ENCODE peak calls at places on chromosomes 12 and 14, in eight cellular contexts. One of them, this sample, is unnamed. For H3K36me3, the result is how much of the 10 kb centered on the place peaks cover.

GRCh38 chr12:121403721-121404120 is 3.8 kb downstream of the RNF34 start:
- DNase-seq in MM.1S: no peak
- DNase-seq in neural progenitor cell: no peak
- DNase-seq in HCT116: no peak
- DNase-seq in GM23338: no peak
- DNase-seq in hepatocyte: no peak
- DNase-seq in GM23248: no peak
- DNase-seq in PC-3: no peak
- DNase-seq in this sample: no peak

GRCh38 chr12:100656806-100657205 is 83.3 kb downstream of the GAS2L3 start:
- DNase-seq in MM.1S: no peak
- DNase-seq in neural progenitor cell: peak
- DNase-seq in HCT116: no peak
- DNase-seq in GM23338: no peak
- DNase-seq in hepatocyte: no peak
- DNase-seq in GM23248: no peak
- DNase-seq in PC-3: no peak
- DNase-seq in this sample: no peak

GRCh38 chr12:130164931-130165330 is 2.7 kb downstream of the FZD10 start:
- DNase-seq in MM.1S: no peak
- DNase-seq in neural progenitor cell: peak
- DNase-seq in HCT116: no peak
- DNase-seq in GM23338: no peak
- DNase-seq in hepatocyte: no peak
- DNase-seq in GM23248: no peak
- DNase-seq in PC-3: no peak
- DNase-seq in this sample: no peak

GRCh38 chr12:89351489-89352241 is 636 bp downstream of the DUSP6 start:
- DNase-seq in MM.1S: peak
- DNase-seq in neural progenitor cell: no peak
- DNase-seq in HCT116: no peak
- DNase-seq in GM23338: no peak
- DNase-seq in hepatocyte: peak
- DNase-seq in GM23248: peak
- DNase-seq in PC-3: no peak
- DNase-seq in this sample: peak

GRCh38 chr14:68143341-68143807 is 323.8 kb downstream of the RAD51B start:
- DNase-seq in MM.1S: no peak
- DNase-seq in neural progenitor cell: no peak
- DNase-seq in HCT116: no peak
- DNase-seq in GM23338: no peak
- DNase-seq in hepatocyte: peak
- DNase-seq in GM23248: peak
- DNase-seq in PC-3: peak
- DNase-seq in this sample: no peak

GRCh38 chr14:104563191-104563741 is 16.3 kb upstream of the C14orf180 start:
- DNase-seq in MM.1S: no peak
- DNase-seq in neural progenitor cell: no peak
- DNase-seq in HCT116: no peak
- DNase-seq in GM23338: no peak
- DNase-seq in hepatocyte: no peak
- DNase-seq in GM23248: no peak
- DNase-seq in PC-3: no peak
- DNase-seq in this sample: no peak

GRCh38 chr12:69916541-69917270 is 91.7 kb downstream of the MYRFL start:
- DNase-seq in MM.1S: no peak
- DNase-seq in neural progenitor cell: no peak
- DNase-seq in HCT116: no peak
- DNase-seq in GM23338: no peak
- DNase-seq in hepatocyte: peak
- DNase-seq in GM23248: peak
- DNase-seq in PC-3: no peak
- DNase-seq in this sample: no peak

GRCh38 chr14:102314242-102315011 is 5.1 kb upstream of the ZNF839 start:
- DNase-seq in MM.1S: peak
- DNase-seq in neural progenitor cell: peak
- DNase-seq in HCT116: peak
- DNase-seq in GM23338: peak
- DNase-seq in hepatocyte: peak
- DNase-seq in GM23248: peak
- DNase-seq in PC-3: peak
- DNase-seq in this sample: peak

GRCh38 chr12:113102811-113103210 is 32.8 kb downstream of the RASAL1 start:
- DNase-seq in MM.1S: no peak
- DNase-seq in neural progenitor cell: no peak
- DNase-seq in HCT116: no peak
- DNase-seq in GM23338: no peak
- DNase-seq in hepatocyte: no peak
- DNase-seq in GM23248: no peak
- DNase-seq in PC-3: no peak
- DNase-seq in this sample: no peak

DNA sequence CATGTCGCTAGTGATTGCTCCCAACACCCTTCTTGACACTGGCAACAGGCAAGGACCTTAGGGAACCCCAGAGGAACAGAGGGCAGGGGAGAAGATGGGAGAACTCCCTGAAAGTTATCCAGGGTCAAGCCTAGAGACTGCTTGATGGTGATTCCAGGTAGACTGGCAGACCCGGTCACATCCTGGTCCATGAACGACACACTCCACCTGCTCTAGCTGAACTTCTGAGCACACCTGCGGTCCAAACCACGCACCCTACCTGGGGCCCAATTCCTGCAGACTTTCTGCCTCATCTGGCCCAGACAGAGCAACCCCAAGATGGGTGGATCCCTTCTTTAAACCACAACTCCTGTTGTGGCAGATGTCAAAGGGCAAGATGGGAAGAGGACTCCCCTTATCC is 34.2 kb downstream of the NCKAP5L start:
- DNase-seq in MM.1S: no peak
- DNase-seq in neural progenitor cell: no peak
- DNase-seq in HCT116: no peak
- DNase-seq in GM23338: no peak
- DNase-seq in hepatocyte: no peak
- DNase-seq in GM23248: no peak
- DNase-seq in PC-3: no peak
- DNase-seq in this sample: no peak
- H3K36me3 ChIP-seq in MM.1S: under half
- H3K36me3 ChIP-seq in neural progenitor cell: under half
- H3K36me3 ChIP-seq in HCT116: under half
- H3K36me3 ChIP-seq in GM23338: under half
- H3K36me3 ChIP-seq in hepatocyte: under half
- H3K36me3 ChIP-seq in GM23248: under half
- H3K36me3 ChIP-seq in PC-3: under half
- H3K36me3 ChIP-seq in this sample: under half

GRCh38 chr12:40031965-40032364 is 73.9 kb downstream of the SLC2A13 start:
- DNase-seq in MM.1S: no peak
- DNase-seq in neural progenitor cell: peak
- DNase-seq in HCT116: no peak
- DNase-seq in GM23338: no peak
- DNase-seq in hepatocyte: no peak
- DNase-seq in GM23248: no peak
- DNase-seq in PC-3: no peak
- DNase-seq in this sample: no peak

GRCh38 chr12:40034156-40034555 is 71.7 kb downstream of the SLC2A13 start:
- DNase-seq in MM.1S: no peak
- DNase-seq in neural progenitor cell: no peak
- DNase-seq in HCT116: no peak
- DNase-seq in GM23338: no peak
- DNase-seq in hepatocyte: no peak
- DNase-seq in GM23248: no peak
- DNase-seq in PC-3: no peak
- DNase-seq in this sample: no peak

GRCh38 chr12:40034712-40035111 is 71.2 kb downstream of the SLC2A13 start:
- DNase-seq in MM.1S: no peak
- DNase-seq in neural progenitor cell: no peak
- DNase-seq in HCT116: no peak
- DNase-seq in GM23338: peak
- DNase-seq in hepatocyte: no peak
- DNase-seq in GM23248: peak
- DNase-seq in PC-3: no peak
- DNase-seq in this sample: no peak

GRCh38 chr12:40033260-40033649 is 72.6 kb downstream of the SLC2A13 start:
- DNase-seq in MM.1S: peak
- DNase-seq in neural progenitor cell: peak
- DNase-seq in HCT116: no peak
- DNase-seq in GM23338: peak
- DNase-seq in hepatocyte: no peak
- DNase-seq in GM23248: no peak
- DNase-seq in PC-3: no peak
- DNase-seq in this sample: no peak

DNA sequence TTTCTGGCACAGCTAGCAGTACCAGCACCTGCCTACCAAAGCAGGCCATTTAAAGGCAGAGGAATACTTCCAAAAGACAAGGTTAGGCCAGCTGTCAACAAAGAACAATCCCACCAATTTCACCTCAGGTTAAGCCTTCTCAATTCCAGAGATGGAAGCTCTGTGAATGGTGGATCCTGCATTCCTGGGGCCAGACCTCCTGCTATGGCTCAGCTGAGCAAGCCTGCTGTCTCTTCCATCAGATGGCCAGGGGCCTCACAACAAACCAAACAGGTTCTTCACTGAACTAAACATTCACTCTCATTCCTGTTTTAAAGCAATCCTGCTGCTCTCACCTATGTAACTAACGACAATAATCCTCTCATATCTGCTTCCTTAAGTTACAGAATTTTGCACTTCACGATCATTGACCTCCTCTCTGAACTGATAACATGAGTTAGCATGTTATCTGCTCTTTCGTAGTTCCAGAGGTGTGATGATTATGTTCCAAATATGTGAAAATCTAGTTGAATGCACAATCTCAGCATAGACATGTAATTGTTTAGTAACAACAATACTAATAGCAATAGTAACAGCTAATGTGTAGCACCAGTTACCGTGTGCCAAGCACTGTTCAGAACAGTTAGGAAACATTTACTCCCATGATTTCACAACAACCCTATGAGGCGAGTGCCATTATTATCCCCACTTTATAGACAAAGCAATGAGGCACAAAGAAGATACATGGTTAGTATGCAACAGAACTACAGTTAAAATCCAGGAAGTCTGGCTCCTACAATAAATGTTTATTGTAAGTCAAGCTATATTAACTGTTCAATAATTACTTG is 73.2 kb downstream of the SLC2A13 start:
- DNase-seq in MM.1S: no peak
- DNase-seq in neural progenitor cell: peak
- DNase-seq in HCT116: no peak
- DNase-seq in GM23338: peak
- DNase-seq in hepatocyte: peak
- DNase-seq in GM23248: no peak
- DNase-seq in PC-3: no peak
- DNase-seq in this sample: no peak
- H3K4me3 ChIP-seq in MM.1S: no peak
- H3K4me3 ChIP-seq in neural progenitor cell: no peak
- H3K4me3 ChIP-seq in HCT116: no peak
- H3K4me3 ChIP-seq in GM23338: peak
- H3K4me3 ChIP-seq in hepatocyte: no peak
- H3K4me3 ChIP-seq in GM23248: no peak
- H3K4me3 ChIP-seq in PC-3: no peak
- H3K4me3 ChIP-seq in this sample: no peak

GRCh38 chr12:131511391-131511802 is 199.5 kb upstream of the SFSWAP start:
- DNase-seq in MM.1S: peak
- DNase-seq in neural progenitor cell: no peak
- DNase-seq in HCT116: peak
- DNase-seq in GM23338: peak
- DNase-seq in hepatocyte: no peak
- DNase-seq in GM23248: peak
- DNase-seq in PC-3: peak
- DNase-seq in this sample: peak

GRCh38 chr12:131507881-131508280 is 203.0 kb upstream of the SFSWAP start:
- DNase-seq in MM.1S: no peak
- DNase-seq in neural progenitor cell: no peak
- DNase-seq in HCT116: no peak
- DNase-seq in GM23338: no peak
- DNase-seq in hepatocyte: no peak
- DNase-seq in GM23248: no peak
- DNase-seq in PC-3: no peak
- DNase-seq in this sample: no peak

GRCh38 chr12:131510431-131510830 is 200.5 kb upstream of the SFSWAP start:
- DNase-seq in MM.1S: no peak
- DNase-seq in neural progenitor cell: no peak
- DNase-seq in HCT116: no peak
- DNase-seq in GM23338: no peak
- DNase-seq in hepatocyte: no peak
- DNase-seq in GM23248: no peak
- DNase-seq in PC-3: no peak
- DNase-seq in this sample: no peak

GRCh38 chr12:131511803-131512564 is 198.9 kb upstream of the SFSWAP start:
- DNase-seq in MM.1S: no peak
- DNase-seq in neural progenitor cell: no peak
- DNase-seq in HCT116: no peak
- DNase-seq in GM23338: no peak
- DNase-seq in hepatocyte: no peak
- DNase-seq in GM23248: no peak
- DNase-seq in PC-3: no peak
- DNase-seq in this sample: peak

GRCh38 chr12:131509706-131510105 is 201.2 kb upstream of the SFSWAP start:
- DNase-seq in MM.1S: no peak
- DNase-seq in neural progenitor cell: no peak
- DNase-seq in HCT116: no peak
- DNase-seq in GM23338: no peak
- DNase-seq in hepatocyte: no peak
- DNase-seq in GM23248: no peak
- DNase-seq in PC-3: no peak
- DNase-seq in this sample: no peak
- TF ChIP-seq EZH2phosphoT487 in MM.1S: no peak
- TF ChIP-seq EZH2phosphoT487 in neural progenitor cell: no peak
- TF ChIP-seq EZH2phosphoT487 in HCT116: no peak
- TF ChIP-seq EZH2phosphoT487 in GM23338: no peak
- TF ChIP-seq EZH2phosphoT487 in hepatocyte: no peak
- TF ChIP-seq EZH2phosphoT487 in GM23248: no peak
- TF ChIP-seq EZH2phosphoT487 in PC-3: no peak
- TF ChIP-seq EZH2phosphoT487 in this sample: no peak

DNA sequence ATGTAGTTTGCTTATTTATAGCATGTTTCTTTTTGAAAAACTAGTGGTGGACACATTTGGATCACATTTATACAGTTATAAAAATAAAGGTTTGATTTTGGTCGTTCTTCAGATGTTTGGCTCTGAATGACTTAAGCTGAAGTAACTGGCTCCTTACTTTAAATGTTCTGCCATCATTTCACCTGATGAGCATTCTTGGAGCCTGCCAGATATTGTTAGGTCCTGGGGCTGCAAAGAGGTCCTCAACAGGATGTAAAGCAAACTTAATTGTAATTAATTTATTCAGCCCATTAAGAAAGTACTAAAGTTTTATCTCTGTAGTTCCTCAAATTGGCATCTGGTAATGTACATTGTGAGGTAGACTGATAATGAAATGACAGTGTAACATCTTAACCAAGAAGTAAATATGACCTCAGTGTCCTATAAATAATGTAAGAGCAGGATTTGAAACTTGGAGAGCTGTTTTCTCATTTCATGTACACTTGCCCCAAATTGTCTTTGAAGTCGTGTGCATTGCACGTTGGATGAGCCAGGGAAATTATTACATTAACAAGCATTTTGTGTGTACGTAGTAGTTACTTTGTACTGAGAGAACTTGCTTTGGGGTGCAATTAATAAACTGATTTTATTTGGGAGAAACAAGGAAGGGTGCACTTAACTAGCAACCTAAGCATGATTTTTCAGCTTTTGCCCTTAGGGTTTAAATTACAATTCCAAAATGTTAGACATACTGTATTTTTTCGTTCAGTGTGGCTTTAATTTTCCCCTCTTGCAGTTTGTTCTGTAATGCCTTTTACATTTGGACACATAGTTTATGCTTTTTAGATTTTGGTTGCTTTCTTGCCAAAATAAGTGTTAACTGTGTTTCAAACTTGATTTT is 7.5 kb downstream of the EIF5 start:
- DNase-seq in MM.1S: no peak
- DNase-seq in neural progenitor cell: no peak
- DNase-seq in HCT116: no peak
- DNase-seq in GM23338: no peak
- DNase-seq in hepatocyte: no peak
- DNase-seq in GM23248: no peak
- DNase-seq in PC-3: no peak
- DNase-seq in this sample: no peak
- H3K36me3 ChIP-seq in MM.1S: under half
- H3K36me3 ChIP-seq in neural progenitor cell: half or more
- H3K36me3 ChIP-seq in HCT116: half or more
- H3K36me3 ChIP-seq in GM23338: half or more
- H3K36me3 ChIP-seq in hepatocyte: under half
- H3K36me3 ChIP-seq in GM23248: half or more
- H3K36me3 ChIP-seq in PC-3: half or more
- H3K36me3 ChIP-seq in this sample: half or more